ENCODE peak calls at places on chromosomes 16 and 17, in seven cellular contexts. G is GM12878, R is NB4, L is body of pancreas, W is IMR-90, N is endothelial cell of umbilical vein, K is lower leg skin. T is an unnamed sample.

GRCh38 chr17:76179496-76180467 is 38.7 kb upstream of the FOXJ1 start:
- DNase-seq in L (no peak), N (no peak), R (peak), K (no peak), W (peak), G (peak), T (no peak)

GRCh38 chr17:63698886-63699637 is 863 bp downstream of the LIMD2 start:
- DNase-seq in R (peak), L (peak), N (peak), G (peak), W (peak), K (peak), T (no peak)

GRCh38 chr17:79836952-79837887 is 2.0 kb downstream of the CBX4 start:
- DNase-seq in L (peak), W (peak), N (no peak), K (peak), R (peak), G (no peak), T (peak)

GRCh38 chr17:79991140-79991923 is 44.3 kb downstream of the TBC1D16 start:
- DNase-seq in W (peak), N (peak), G (no peak), K (peak), R (peak), L (peak), T (peak)

GRCh38 chr17:29119265-29119664 is 60.9 kb downstream of the MYO18A start:
- DNase-seq in W (no peak), L (no peak), N (no peak), R (no peak), G (no peak), K (no peak), T (no peak)

GRCh38 chr17:79509496-79509895 is 101.4 kb downstream of the RBFOX3 start:
- DNase-seq in N (no peak), W (no peak), K (no peak), G (no peak), R (no peak), L (no peak), T (no peak)

GRCh38 chr16:27198451-27199234 is 4.7 kb upstream of the KDM8 start:
- DNase-seq in W (no peak), L (no peak), R (peak), N (no peak), K (no peak), G (no peak), T (no peak)

GRCh38 chr16:52581530-52581929 is 34.6 kb upstream of the TOX3 start:
- DNase-seq in L (peak), G (no peak), W (no peak), R (peak), K (no peak), N (no peak), T (no peak)

GRCh38 chr17:30091771-30092170 is 24.8 kb upstream of the NSRP1 start:
- DNase-seq in K (no peak), G (no peak), L (no peak), R (no peak), W (peak), N (peak), T (no peak)

GRCh38 chr17:65660947-65661346 is 99.5 kb upstream of the AXIN2 start:
- DNase-seq in K (no peak), R (peak), W (peak), L (no peak), N (peak), G (no peak), T (no peak)

GRCh38 chr17:11363575-11363974 is 122.6 kb downstream of the SHISA6 start:
- DNase-seq in L (no peak), K (no peak), G (no peak), W (no peak), R (peak), N (no peak), T (no peak)

GRCh38 chr16:50267151-50267631 is 840 bp downstream of the ADCY7 start:
- DNase-seq in G (no peak), K (no peak), N (no peak), L (no peak), R (peak), W (no peak), T (no peak)

GRCh38 chr17:82076785-82077591 is 11.4 kb upstream of the DUS1L start:
- DNase-seq in L (no peak), W (no peak), R (no peak), K (no peak), G (no peak), N (no peak), T (no peak)

GRCh38 chr16:88020513-88020885 is 69.3 kb downstream of the BANP start:
- DNase-seq in W (no peak), L (no peak), R (no peak), K (no peak), G (no peak), N (no peak), T (no peak)

GRCh38 chr17:9647014-9647413 is 1.7 kb downstream of the USP43 start:
- DNase-seq in N (no peak), K (peak), R (no peak), L (peak), G (no peak), W (no peak), T (peak)
- H3K4me3 ChIP-seq in N (no peak), K (no peak), R (no peak), L (no peak), G (no peak), W (no peak), T (peak)

GRCh38 chr17:36601303-36602029 is at the start of gene MRM1:
- DNase-seq in K (peak), L (peak), R (peak), G (peak), W (peak), N (peak), T (peak)
- TF ChIP-seq POLR2A in K (no peak), L (peak), R (peak), G (peak), W (peak), N (peak), T (peak)

DNA sequence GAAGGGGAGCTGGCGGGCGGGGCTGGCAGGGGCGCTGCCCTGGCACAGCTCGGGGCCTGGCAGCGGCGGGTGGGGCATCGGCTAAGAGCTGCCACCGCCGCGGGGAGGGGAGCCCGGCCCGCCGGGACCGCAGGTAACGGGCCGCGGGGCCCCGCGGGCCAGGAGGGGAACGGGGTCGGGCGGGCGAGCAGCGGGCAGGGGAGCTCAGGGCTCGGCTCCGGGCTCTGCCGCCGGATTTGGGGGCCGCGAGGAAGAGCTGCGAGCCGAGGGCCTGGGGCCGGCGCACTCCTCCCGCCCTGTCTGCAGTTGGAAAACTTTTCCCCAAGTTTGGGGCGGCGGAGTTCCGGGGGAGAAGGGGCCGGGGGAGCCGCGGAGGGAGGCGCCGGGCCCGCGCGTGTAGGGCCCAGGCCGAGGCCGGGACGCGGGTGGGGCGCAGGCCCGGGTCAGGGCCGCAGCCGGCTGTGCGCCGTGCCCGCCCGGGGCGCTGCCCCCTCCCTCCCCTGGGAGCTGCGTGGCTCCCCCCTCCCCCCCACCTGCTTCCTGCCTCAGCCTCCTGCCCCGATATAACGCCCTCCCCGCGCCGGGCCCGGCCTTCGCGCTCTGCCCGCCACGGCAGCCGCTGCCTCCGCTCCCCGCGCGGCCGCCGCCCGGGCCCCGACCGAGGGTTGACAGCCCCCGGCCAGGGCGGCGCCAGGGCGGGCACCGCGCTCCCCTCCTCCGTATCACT is 754 bp downstream of the HIC1 start:
- DNase-seq in R (peak), K (no peak), G (no peak), W (peak), L (no peak), N (no peak), T (no peak)
- H3K4me3 ChIP-seq in R (no peak), K (peak), G (peak), W (peak), L (peak), N (peak), T (peak)

GRCh38 chr17:39836117-39836516 is 28.0 kb downstream of the IKZF3 start:
- DNase-seq in N (no peak), R (no peak), W (no peak), L (no peak), K (no peak), G (no peak), T (no peak)

GRCh38 chr17:39838057-39838456 is 26.1 kb downstream of the IKZF3 start:
- DNase-seq in W (no peak), G (no peak), K (no peak), N (no peak), R (no peak), L (no peak), T (no peak)

GRCh38 chr17:39834017-39834416 is 30.1 kb downstream of the IKZF3 start:
- DNase-seq in L (no peak), R (no peak), N (no peak), K (no peak), G (no peak), W (no peak), T (no peak)

GRCh38 chr17:39838784-39839183 is 25.3 kb downstream of the IKZF3 start:
- DNase-seq in R (no peak), L (no peak), K (no peak), N (no peak), W (no peak), G (no peak), T (no peak)

DNA sequence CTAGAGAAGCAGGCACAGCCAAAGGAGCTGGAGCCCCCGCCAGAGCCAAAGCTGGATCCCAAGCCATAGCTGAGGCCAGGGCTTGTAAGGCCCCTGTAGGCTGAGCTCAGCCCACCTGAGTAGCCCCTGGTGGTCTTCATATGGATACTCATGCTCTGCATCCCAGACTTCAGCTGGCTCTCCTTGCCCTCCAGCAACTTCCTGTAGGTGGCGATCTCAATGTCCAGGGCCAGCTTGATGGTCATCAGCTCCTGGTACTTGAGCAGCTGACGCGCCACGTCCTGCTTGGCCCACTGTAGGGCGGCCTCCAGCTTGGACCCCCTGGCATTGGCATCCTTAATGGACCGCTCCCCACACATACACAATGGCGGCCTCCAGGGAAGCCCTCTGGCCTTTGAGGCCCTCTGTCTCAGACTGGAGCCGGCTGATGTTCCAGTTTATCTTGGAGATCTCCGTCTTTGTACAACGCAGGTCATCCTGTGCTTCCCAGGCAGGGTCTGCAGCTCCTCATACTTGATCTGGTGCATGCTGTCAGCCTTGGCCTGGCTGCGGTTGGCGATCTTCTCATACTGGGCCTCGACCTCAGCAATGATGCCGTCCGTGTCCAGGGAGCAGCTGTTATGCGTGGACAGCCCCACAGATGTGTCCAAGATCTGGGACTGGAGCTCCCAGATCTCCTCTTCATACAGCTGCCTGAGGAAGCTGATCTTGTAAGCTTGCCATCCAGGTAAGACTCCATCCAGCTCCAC is 28.9 kb downstream of the IKZF3 start:
- DNase-seq in K (no peak), N (no peak), W (no peak), L (no peak), G (no peak), R (no peak), T (no peak)
- TF ChIP-seq POLR2A in K (no peak), N (no peak), W (no peak), L (no peak), G (peak), R (no peak), T (no peak)